ENCODE peak calls at places on chromosomes 16 and 17, in nine cellular contexts. G is left lung, O is neural progenitor cell, C is heart right ventricle, A is H1, T is tibial artery, J is testis, P is kidney epithelial cell, B is MM.1S. H is an unnamed sample.

GRCh38 chr17:55410722-55411462 is 10.7 kb downstream of the MMD start:
- DNase-seq in G (no peak), O (no peak), C (peak), A (no peak), T (no peak), J (no peak), P (no peak), B (no peak), H (no peak)

GRCh38 chr16:53207810-53208752 is 153.3 kb downstream of the CHD9 start:
- DNase-seq in G (peak), O (peak), C (peak), A (peak), T (peak), J (peak), P (peak), B (no peak), H (peak)

GRCh38 chr16:3112881-3113574 is 642 bp downstream of the ZNF205 start:
- DNase-seq in G (no peak), O (no peak), C (no peak), A (no peak), T (no peak), J (peak), P (no peak), B (no peak), H (no peak)

GRCh38 chr17:62653831-62654829 is 26.7 kb downstream of the MRC2 start:
- DNase-seq in G (peak), O (peak), C (peak), A (no peak), T (peak), J (peak), P (no peak), B (no peak), H (no peak)

GRCh38 chr17:40497704-40498103 is 3.7 kb downstream of the TNS4 start:
- DNase-seq in G (no peak), O (no peak), C (no peak), A (no peak), T (no peak), J (no peak), P (no peak), B (no peak), H (no peak)

GRCh38 chr17:79837888-79838540 is 1.2 kb downstream of the CBX4 start:
- DNase-seq in G (no peak), O (peak), C (no peak), A (no peak), T (no peak), J (no peak), P (no peak), B (peak), H (no peak)

GRCh38 chr17:53971361-53971760 is 148.6 kb downstream of the KIF2B start:
- DNase-seq in G (no peak), O (no peak), C (no peak), A (no peak), T (no peak), J (no peak), P (no peak), B (no peak), H (no peak)

GRCh38 chr17:13128676-13129075 is 110.8 kb upstream of the ELAC2 start:
- DNase-seq in G (no peak), O (no peak), C (no peak), A (no peak), T (no peak), J (no peak), P (no peak), B (no peak), H (no peak)

GRCh38 chr17:77801545-77802332 is 156.8 kb upstream of the TNRC6C start:
- DNase-seq in G (no peak), O (peak), C (no peak), A (no peak), T (no peak), J (no peak), P (no peak), B (no peak), H (no peak)

GRCh38 chr16:73669535-73670274 is 621.8 kb upstream of the ZFHX3 start:
- DNase-seq in G (no peak), O (no peak), C (no peak), A (no peak), T (no peak), J (no peak), P (no peak), B (no peak), H (no peak)

GRCh38 chr16:50668368-50669008 is 12.6 kb downstream of the SNX20 start:
- DNase-seq in G (no peak), O (peak), C (no peak), A (no peak), T (no peak), J (no peak), P (no peak), B (no peak), H (no peak)

GRCh38 chr16:68468849-68469248 is 20.5 kb upstream of the SMPD3 start:
- DNase-seq in G (peak), O (no peak), C (no peak), A (no peak), T (no peak), J (no peak), P (no peak), B (peak), H (no peak)

GRCh38 chr17:82278786-82279379 is 5.4 kb upstream of the CSNK1D start:
- DNase-seq in G (no peak), O (no peak), C (no peak), A (no peak), T (no peak), J (no peak), P (no peak), B (no peak), H (no peak)

GRCh38 chr16:2008631-2009301 is 855 bp downstream of the ZNF598 start:
- DNase-seq in G (no peak), O (no peak), C (no peak), A (no peak), T (no peak), J (no peak), P (no peak), B (peak), H (no peak)

GRCh38 chr17:57284984-57285646 is 28.8 kb downstream of the MSI2 start:
- DNase-seq in G (no peak), O (peak), C (no peak), A (no peak), T (no peak), J (peak), P (no peak), B (peak), H (no peak)

GRCh38 chr16:54203851-54204505 is 82.6 kb downstream of the IRX3 start:
- DNase-seq in G (no peak), O (no peak), C (no peak), A (no peak), T (no peak), J (no peak), P (no peak), B (no peak), H (no peak)

GRCh38 chr16:84751241-84751640 is 51.4 kb downstream of the USP10 start:
- DNase-seq in G (peak), O (no peak), C (no peak), A (no peak), T (no peak), J (no peak), P (no peak), B (no peak), H (no peak)

GRCh38 chr16:85286066-85286712 is 173.9 kb upstream of the CIBAR2 start:
- DNase-seq in G (no peak), O (no peak), C (peak), A (no peak), T (peak), J (peak), P (no peak), B (no peak), H (no peak)

GRCh38 chr17:64385187-64386083 is 5.2 kb downstream of the PECAM1 start:
- DNase-seq in G (peak), O (no peak), C (peak), A (no peak), T (peak), J (peak), P (peak), B (no peak), H (peak)

GRCh38 chr17:39841202-39841601 is 22.9 kb downstream of the IKZF3 start:
- DNase-seq in G (peak), O (no peak), C (no peak), A (no peak), T (no peak), J (no peak), P (no peak), B (no peak), H (no peak)

GRCh38 chr16:22360963-22361659 is 13.3 kb downstream of the CDR2 start:
- DNase-seq in G (no peak), O (no peak), C (no peak), A (no peak), T (no peak), J (no peak), P (no peak), B (peak), H (no peak)

GRCh38 chr17:1412185-1413110 is 12.4 kb upstream of the YWHAE start:
- DNase-seq in G (peak), O (no peak), C (no peak), A (no peak), T (peak), J (no peak), P (no peak), B (no peak), H (no peak)

GRCh38 chr16:65725156-65725845 is 603.4 kb upstream of the CDH11 start:
- DNase-seq in G (no peak), O (no peak), C (no peak), A (no peak), T (no peak), J (no peak), P (no peak), B (no peak), H (no peak)

GRCh38 chr16:29645699-29646187 is 17.3 kb upstream of the SPN start:
- DNase-seq in G (no peak), O (no peak), C (no peak), A (no peak), T (no peak), J (no peak), P (no peak), B (peak), H (no peak)

GRCh38 chr17:47703191-47703591 is 9.2 kb downstream of the TBKBP1 start:
- DNase-seq in G (no peak), O (no peak), C (no peak), A (no peak), T (no peak), J (no peak), P (no peak), B (no peak), H (no peak)

GRCh38 chr17:74525781-74526288 is 5.4 kb downstream of the CD300LB start:
- DNase-seq in G (no peak), O (no peak), C (no peak), A (no peak), T (no peak), J (no peak), P (no peak), B (no peak), H (no peak)

GRCh38 chr16:8594149-8594666 is 3.9 kb upstream of the TMEM114 start:
- DNase-seq in G (no peak), O (no peak), C (no peak), A (no peak), T (no peak), J (no peak), P (no peak), B (no peak), H (no peak)

GRCh38 chr17:43784628-43785101 is 4.4 kb downstream of the CFAP97D1 start:
- DNase-seq in G (no peak), O (no peak), C (no peak), A (no peak), T (no peak), J (no peak), P (no peak), B (no peak), H (no peak)

GRCh38 chr17:75925912-75926311 is 14.9 kb downstream of the FBF1 start:
- DNase-seq in G (no peak), O (no peak), C (no peak), A (no peak), T (no peak), J (no peak), P (no peak), B (no peak), H (no peak)

GRCh38 chr16:57941016-57941656 is 29.8 kb downstream of the CNGB1 start:
- DNase-seq in G (peak), O (no peak), C (peak), A (no peak), T (no peak), J (peak), P (no peak), B (no peak), H (no peak)

GRCh38 chr16:74813109-74813641 is 38.6 kb upstream of the FA2H start:
- DNase-seq in G (peak), O (peak), C (peak), A (peak), T (peak), J (peak), P (peak), B (peak), H (no peak)
- H3K4me3 ChIP-seq in G (no peak), O (no peak), C (no peak), A (no peak), T (no peak), J (no peak), P (no peak), B (no peak), H (no peak)

GRCh38 chr17:42094375-42095069 is 3.8 kb downstream of the ZNF385C start:
- DNase-seq in G (no peak), O (no peak), C (no peak), A (no peak), T (no peak), J (no peak), P (no peak), B (no peak), H (no peak)

GRCh38 chr17:42097691-42098661 is at the start of gene ZNF385C:
- DNase-seq in G (no peak), O (peak), C (no peak), A (no peak), T (no peak), J (no peak), P (no peak), B (no peak), H (no peak)

GRCh38 chr17:42098747-42099399 is 600 bp upstream of the ZNF385C start:
- DNase-seq in G (no peak), O (peak), C (no peak), A (no peak), T (no peak), J (no peak), P (no peak), B (no peak), H (no peak)

GRCh38 chr17:42101513-42102292 is 3.4 kb upstream of the ZNF385C start:
- DNase-seq in G (peak), O (peak), C (peak), A (peak), T (peak), J (peak), P (no peak), B (peak), H (no peak)

GRCh38 chr17:42096360-42097111 is 1.7 kb downstream of the ZNF385C start:
- DNase-seq in G (no peak), O (no peak), C (no peak), A (no peak), T (no peak), J (no peak), P (no peak), B (no peak), H (no peak)
- TF ChIP-seq CTCF in G (no peak), O (no peak), C (no peak), A (no peak), T (no peak), J (no peak), P (no peak), B (no peak), H (no peak)

GRCh38 chr17:7043544-7044268 is at the start of gene SLC16A11:
- DNase-seq in G (no peak), O (peak), C (no peak), A (no peak), T (peak), J (peak), P (no peak), B (peak), H (no peak)
- H3K4me3 ChIP-seq in G (peak), O (peak), C (peak), A (peak), T (peak), J (peak), P (peak), B (peak), H (peak)

GRCh38 chr17:36706437-36706731 is 105.0 kb downstream of the MRM1 start:
- DNase-seq in G (no peak), O (no peak), C (no peak), A (no peak), T (no peak), J (no peak), P (no peak), B (no peak), H (no peak)
- TF ChIP-seq CTCF in G (peak), O (no peak), C (no peak), A (no peak), T (no peak), J (no peak), P (no peak), B (no peak), H (no peak)

DNA sequence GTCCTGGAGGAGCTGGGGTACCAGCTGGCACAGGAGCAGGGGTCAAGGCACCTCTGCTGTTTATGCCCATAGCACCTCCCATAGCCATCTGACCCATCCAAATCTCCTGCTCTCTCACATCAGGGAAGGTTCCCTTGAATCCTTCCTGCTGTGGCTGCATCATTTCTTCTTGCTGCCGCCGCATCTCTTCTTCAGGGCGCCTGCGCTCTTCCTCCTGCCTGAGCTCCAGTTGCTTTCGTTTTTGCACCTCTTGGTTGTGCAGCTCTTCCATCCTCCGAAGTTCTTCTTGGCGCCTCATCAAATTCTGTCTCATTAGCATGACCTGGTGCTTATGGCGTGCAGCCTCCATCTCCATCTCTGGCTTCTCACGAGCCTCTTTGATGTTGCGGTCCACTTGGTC is 2.0 kb upstream of the NOB1 start:
- DNase-seq in G (no peak), O (no peak), C (no peak), A (no peak), T (no peak), J (no peak), P (no peak), B (no peak), H (no peak)
- H3K4me3 ChIP-seq in G (no peak), O (no peak), C (no peak), A (no peak), T (no peak), J (no peak), P (no peak), B (no peak), H (no peak)

GRCh38 chr17:59304811-59305210 is 26.6 kb upstream of the YPEL2 start:
- DNase-seq in G (no peak), O (no peak), C (no peak), A (no peak), T (no peak), J (no peak), P (no peak), B (no peak), H (no peak)
- TF ChIP-seq CTCF in G (no peak), O (no peak), C (no peak), A (no peak), T (no peak), J (no peak), P (no peak), B (no peak), H (no peak)

GRCh38 chr17:34384271-34384670 is 21.2 kb upstream of the CCL1 start:
- DNase-seq in G (no peak), O (no peak), C (no peak), A (no peak), T (no peak), J (no peak), P (no peak), B (no peak), H (no peak)

GRCh38 chr17:34383225-34383615 is 20.2 kb upstream of the CCL1 start:
- DNase-seq in G (no peak), O (no peak), C (no peak), A (no peak), T (no peak), J (no peak), P (no peak), B (no peak), H (no peak)

GRCh38 chr17:34379876-34380275 is 16.8 kb upstream of the CCL1 start:
- DNase-seq in G (no peak), O (no peak), C (no peak), A (no peak), T (no peak), J (no peak), P (no peak), B (no peak), H (no peak)

GRCh38 chr17:34384822-34385605 is 22.0 kb upstream of the CCL1 start:
- DNase-seq in G (no peak), O (no peak), C (no peak), A (no peak), T (no peak), J (no peak), P (no peak), B (no peak), H (no peak)

GRCh38 chr17:34382586-34383224 is 19.7 kb upstream of the CCL1 start:
- DNase-seq in G (no peak), O (no peak), C (no peak), A (no peak), T (no peak), J (no peak), P (no peak), B (peak), H (no peak)
- H3K4me3 ChIP-seq in G (no peak), O (no peak), C (no peak), A (no peak), T (no peak), J (no peak), P (no peak), B (no peak), H (no peak)

H was measured in epithelial cell of proximal tubule.